ENCODE peak calls at places on chromosomes 12 and 14, in six cellular contexts. H is tibial artery, Q is A549, V is trophoblast cell, R is heart right ventricle, U is AG04449. F is an unnamed sample.

GRCh38 chr12:6049992-6050391 is 74.5 kb downstream of the VWF start:
- DNase-seq in H (no peak), Q (no peak), V (no peak), R (no peak), U (no peak), F (no peak)

GRCh38 chr12:69024907-69025306 is 91.9 kb upstream of the CPM start:
- DNase-seq in H (no peak), Q (no peak), V (no peak), R (no peak), U (no peak), F (no peak)

GRCh38 chr14:103879570-103880333 is 32.4 kb upstream of the PPP1R13B start:
- DNase-seq in H (no peak), Q (peak), V (no peak), R (peak), U (no peak), F (peak)

GRCh38 chr14:91368681-91369416 is 48.8 kb downstream of the CCDC88C start:
- DNase-seq in H (no peak), Q (no peak), V (no peak), R (no peak), U (no peak), F (no peak)

GRCh38 chr12:132632521-132633228 is 14.1 kb downstream of the P2RX2 start:
- DNase-seq in H (no peak), Q (no peak), V (no peak), R (no peak), U (no peak), F (no peak)

GRCh38 chr12:77728018-77728417 is 102.7 kb upstream of the NAV3 start:
- DNase-seq in H (no peak), Q (no peak), V (no peak), R (no peak), U (no peak), F (no peak)

GRCh38 chr12:119476951-119477350 is 116.6 kb upstream of the TMEM233 start:
- DNase-seq in H (no peak), Q (no peak), V (no peak), R (no peak), U (no peak), F (no peak)

GRCh38 chr12:51307655-51308593 is 16.1 kb downstream of the BIN2 start:
- DNase-seq in H (no peak), Q (peak), V (no peak), R (no peak), U (peak), F (no peak)

GRCh38 chr12:103768467-103769123 is 72.4 kb downstream of the NT5DC3 start:
- DNase-seq in H (no peak), Q (no peak), V (no peak), R (no peak), U (no peak), F (no peak)

GRCh38 chr12:15682826-15683225 is 106.4 kb downstream of the EPS8 start:
- DNase-seq in H (no peak), Q (no peak), V (no peak), R (no peak), U (no peak), F (no peak)

GRCh38 chr12:104863549-104863948 is 94.5 kb downstream of the SLC41A2 start:
- DNase-seq in H (no peak), Q (no peak), V (no peak), R (no peak), U (no peak), F (no peak)

GRCh38 chr12:114687269-114687605 is 3.3 kb upstream of the TBX3 start:
- DNase-seq in H (no peak), Q (no peak), V (no peak), R (no peak), U (no peak), F (no peak)

GRCh38 chr12:114685869-114686268 is 1.9 kb upstream of the TBX3 start:
- DNase-seq in H (no peak), Q (no peak), V (no peak), R (no peak), U (no peak), F (no peak)

GRCh38 chr12:114687802-114688201 is 3.8 kb upstream of the TBX3 start:
- DNase-seq in H (no peak), Q (no peak), V (no peak), R (no peak), U (no peak), F (no peak)

GRCh38 chr12:114685320-114685781 is 1.4 kb upstream of the TBX3 start:
- DNase-seq in H (no peak), Q (no peak), V (no peak), R (no peak), U (no peak), F (no peak)

GRCh38 chr12:114686421-114687268 is 2.7 kb upstream of the TBX3 start:
- DNase-seq in H (no peak), Q (no peak), V (no peak), R (no peak), U (no peak), F (no peak)
- H3K4me3 ChIP-seq in H (no peak), Q (no peak), V (no peak), R (no peak), U (no peak), F (no peak)

DNA sequence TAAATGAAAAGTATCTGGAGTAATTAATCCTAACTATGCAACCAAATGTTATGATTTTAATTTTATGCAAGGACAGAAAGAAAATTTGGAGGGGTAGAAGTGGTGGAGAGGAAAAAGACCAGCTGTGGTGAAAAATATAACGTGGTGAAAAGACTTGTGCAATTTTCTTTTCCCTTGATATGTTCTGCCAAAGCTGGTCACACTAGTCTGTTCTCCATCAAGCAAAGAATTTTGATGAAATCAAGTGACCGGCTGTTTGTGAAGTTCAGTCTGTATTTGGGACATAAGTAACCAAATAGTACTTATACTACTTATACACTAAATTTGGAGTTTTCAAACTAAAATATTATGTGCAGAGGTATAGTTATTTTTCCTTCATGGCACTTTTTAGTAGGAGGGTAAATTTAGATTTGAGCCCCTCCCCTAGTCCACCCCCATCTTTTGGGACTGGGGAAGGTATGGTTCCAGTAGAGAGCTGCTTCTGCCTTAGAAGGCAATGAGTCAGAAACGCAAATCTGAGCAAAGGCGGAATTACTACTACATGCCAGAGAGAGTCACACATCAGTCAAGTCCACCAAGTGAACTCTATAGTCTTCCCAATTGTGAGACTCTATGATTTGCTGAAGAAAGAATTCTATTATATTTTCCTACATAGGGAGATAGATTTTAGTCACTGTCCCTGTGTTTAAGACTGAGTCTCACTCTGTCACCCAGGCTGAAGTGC is 229.7 kb downstream of the SLC25A21 start:
- DNase-seq in H (no peak), Q (no peak), V (no peak), R (no peak), U (no peak), F (no peak)
- H3K4me3 ChIP-seq in H (no peak), Q (no peak), V (no peak), R (no peak), U (no peak), F (no peak)

DNA sequence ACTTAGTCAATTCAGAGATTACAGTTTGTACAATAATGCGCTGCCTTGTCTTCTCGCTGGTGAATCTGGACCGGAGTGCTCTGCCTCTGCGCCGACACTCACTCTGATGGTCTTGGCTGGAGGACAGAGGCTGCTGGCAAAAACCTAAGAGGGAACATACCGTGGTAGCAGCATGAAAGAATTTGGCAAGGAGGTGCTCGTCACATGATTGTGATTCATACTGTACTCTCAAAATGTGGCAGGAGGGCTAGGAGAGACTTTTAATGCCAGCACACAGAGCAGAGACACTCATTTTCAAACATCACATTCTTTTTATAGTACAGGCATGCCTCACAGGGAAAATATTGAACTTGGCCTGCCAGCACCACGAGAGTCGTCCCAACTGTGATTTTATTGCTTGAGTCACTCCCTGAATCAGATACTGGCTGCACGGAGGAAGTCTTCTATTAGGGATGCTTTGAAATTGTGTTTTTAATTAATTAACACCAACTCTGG is 67.8 kb downstream of the HMGA2 start:
- DNase-seq in H (peak), Q (peak), V (peak), R (peak), U (peak), F (peak)
- H3K4me3 ChIP-seq in H (no peak), Q (peak), V (no peak), R (no peak), U (peak), F (no peak)

GRCh38 chr12:42145552-42146215 is 1.0 kb upstream of the GXYLT1 start:
- DNase-seq in H (no peak), Q (no peak), V (no peak), R (no peak), U (no peak), F (no peak)
- H3K4me3 ChIP-seq in H (peak), Q (peak), V (no peak), R (no peak), U (no peak), F (no peak)

GRCh38 chr14:99628832-99629618 is 15.9 kb upstream of the HHIPL1 start:
- DNase-seq in H (peak), Q (peak), V (peak), R (peak), U (no peak), F (peak)
- H3K4me3 ChIP-seq in H (no peak), Q (no peak), V (no peak), R (no peak), U (peak), F (no peak)

GRCh38 chr14:96270565-96271420 is 14.8 kb downstream of the BDKRB1 start:
- DNase-seq in H (no peak), Q (no peak), V (no peak), R (no peak), U (no peak), F (no peak)

GRCh38 chr14:96269359-96269710 is 13.3 kb downstream of the BDKRB1 start:
- DNase-seq in H (no peak), Q (no peak), V (no peak), R (no peak), U (no peak), F (no peak)

GRCh38 chr14:96272777-96273471 is 16.9 kb downstream of the BDKRB1 start:
- DNase-seq in H (no peak), Q (no peak), V (no peak), R (no peak), U (no peak), F (no peak)

GRCh38 chr14:96273629-96274028 is 17.6 kb downstream of the BDKRB1 start:
- DNase-seq in H (no peak), Q (no peak), V (no peak), R (no peak), U (no peak), F (no peak)

DNA sequence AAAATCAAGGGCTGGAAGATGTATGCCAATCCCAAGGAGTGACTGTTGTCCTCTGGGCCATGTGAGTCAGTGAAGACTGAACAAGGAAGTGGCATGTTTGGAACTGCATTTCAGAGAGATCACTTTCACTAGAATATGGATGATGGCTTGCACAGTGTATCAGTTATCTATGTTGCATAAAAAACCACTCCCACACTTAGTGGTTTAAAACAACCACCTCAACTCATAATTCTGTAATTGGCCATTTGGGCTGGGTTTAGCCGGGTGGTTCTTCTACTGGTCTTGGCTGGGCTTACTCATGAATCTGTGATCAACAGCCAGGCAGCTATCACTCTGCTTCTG is 15.4 kb downstream of the BDKRB1 start:
- DNase-seq in H (no peak), Q (no peak), V (no peak), R (no peak), U (no peak), F (no peak)
- H3K4me3 ChIP-seq in H (no peak), Q (no peak), V (no peak), R (no peak), U (no peak), F (no peak)

DNA sequence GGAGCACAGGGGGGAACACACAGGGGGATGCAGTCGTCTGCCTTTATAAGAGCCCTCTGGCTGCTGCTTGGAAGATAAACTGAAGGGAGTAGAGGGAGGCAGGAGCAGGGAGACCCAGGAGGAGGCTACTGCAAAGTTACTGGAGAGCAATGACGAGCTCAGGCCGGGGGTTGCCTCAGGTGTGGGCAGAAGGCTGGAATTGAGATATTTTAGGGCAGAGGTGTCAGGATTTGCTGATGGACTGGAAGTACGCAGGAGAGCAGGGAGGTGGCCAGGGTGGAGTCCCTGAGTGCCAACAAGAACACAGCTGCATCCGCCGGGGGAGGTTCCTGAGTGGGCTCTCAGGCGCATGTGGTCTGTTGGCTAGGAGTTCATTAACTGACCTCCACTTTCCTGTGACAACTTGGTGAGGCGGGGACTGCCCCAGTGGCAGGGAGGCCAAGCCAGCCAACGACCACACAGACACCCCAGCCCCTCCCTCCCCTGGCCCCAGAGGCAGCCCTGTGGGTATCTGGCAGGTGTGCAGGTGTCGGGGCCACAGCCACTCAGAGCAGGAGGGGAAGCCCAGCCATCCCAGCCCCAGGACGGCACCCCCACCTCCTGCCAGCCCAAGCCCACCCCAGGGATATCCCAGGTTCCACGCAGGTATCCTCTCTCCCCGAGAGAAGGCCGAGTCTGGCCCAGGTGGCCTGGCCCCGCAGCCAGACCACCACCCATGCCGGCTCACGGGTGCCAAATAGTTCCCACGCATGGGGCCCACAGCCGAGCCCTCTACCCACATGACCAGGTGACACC is 85.4 kb downstream of the NCOR2 start:
- DNase-seq in H (no peak), Q (no peak), V (peak), R (no peak), U (no peak), F (no peak)
- H3K4me3 ChIP-seq in H (no peak), Q (no peak), V (no peak), R (no peak), U (no peak), F (no peak)